ENCODE peak calls at places on chromosome 13, in six cellular contexts. J is A549, Z is HepG2, Y is endothelial cell of umbilical vein, B is K562, W is H1. X is an unnamed sample.

GRCh38 chr13:110042253-110042652 is 255.9 kb upstream of the IRS2 start:
- DNase-seq in B (no peak), W (no peak), Y (no peak), Z (no peak), J (no peak), X (no peak)

GRCh38 chr13:43546260-43546659 is 240.5 kb downstream of the ENOX1 start:
- DNase-seq in W (no peak), Z (no peak), J (no peak), B (no peak), Y (peak; percentile 7), X (no peak)

GRCh38 chr13:91657283-91657682 is 258.9 kb downstream of the GPC5 start:
- DNase-seq in Y (no peak), B (no peak), Z (no peak), J (no peak), W (no peak), X (no peak)

GRCh38 chr13:41311607-41312500 is 787 bp downstream of the NAA16 start:
- DNase-seq in W (no peak), J (peak; percentile 6), B (peak; percentile 46), Z (peak; percentile 7), Y (peak; percentile 78), X (peak; percentile 38)

GRCh38 chr13:107348931-107349330 is 781.0 kb upstream of the ARGLU1 start:
- DNase-seq in J (no peak), Y (no peak), Z (no peak), W (no peak), B (no peak), X (no peak)

GRCh38 chr13:114151565-114152284 is 19.3 kb upstream of the RASA3 start:
- DNase-seq in Y (no peak), J (no peak), B (peak; percentile 20), Z (no peak), W (no peak), X (no peak)

GRCh38 chr13:30371649-30372265 is 50.5 kb upstream of the UBE2L5 start:
- DNase-seq in Y (peak; percentile 36), W (no peak), Z (peak; percentile 35), B (peak; percentile 7), J (peak; percentile 7), X (no peak)

GRCh38 chr13:99303863-99304521 is 3.2 kb downstream of the GPR183 start:
- DNase-seq in Z (no peak), B (no peak), Y (no peak), W (no peak), J (no peak), X (no peak)

GRCh38 chr13:75195479-75196111 is 286.4 kb downstream of the TBC1D4 start:
- DNase-seq in Y (no peak), W (no peak), J (no peak), Z (no peak), B (no peak), X (no peak)

GRCh38 chr13:113840541-113841354 is 23.1 kb downstream of the GAS6 start:
- DNase-seq in J (no peak), B (no peak), Z (no peak), W (no peak), Y (no peak), X (no peak)

GRCh38 chr13:85549819-85550218 is 249.4 kb downstream of the SLITRK6 start:
- DNase-seq in W (no peak), Y (no peak), B (no peak), J (no peak), Z (no peak), X (no peak)

GRCh38 chr13:50788551-50788950 is 54.9 kb downstream of the DLEU7 start:
- DNase-seq in Y (peak; percentile 44), Z (no peak), J (no peak), B (no peak), W (no peak), X (no peak)

GRCh38 chr13:108629353-108629752 is at the start of gene MYO16:
- DNase-seq in J (no peak), Y (no peak), Z (no peak), W (no peak), B (peak; percentile 11), X (no peak)

GRCh38 chr13:80339841-80340642 is 884 bp downstream of the SPRY2 start:
- DNase-seq in W (peak; percentile 61), Z (peak; percentile 18), B (peak; percentile 47), J (peak; percentile 29), Y (peak; percentile 49), X (peak; percentile 30)

GRCh38 chr13:74132152-74132767 is 1.9 kb downstream of the KLF12 start:
- DNase-seq in B (no peak), J (no peak), Z (peak; percentile 15), Y (peak; percentile 72), W (no peak), X (no peak)

GRCh38 chr13:30720470-30720869 is 14.9 kb upstream of the ALOX5AP start:
- DNase-seq in Y (no peak), W (no peak), B (no peak), Z (no peak), J (no peak), X (no peak)

GRCh38 chr13:51768378-51768921 is 35.5 kb downstream of the DHRS12 start:
- DNase-seq in J (no peak), Z (no peak), Y (no peak), W (peak; percentile 78), B (no peak), X (peak; percentile 58)

GRCh38 chr13:69580255-69580654 is 527.4 kb upstream of the ATXN8OS start:
- DNase-seq in J (no peak), W (no peak), Z (no peak), Y (no peak), B (no peak), X (no peak)

GRCh38 chr13:46114599-46114998 is 9.8 kb upstream of the CPB2 start:
- DNase-seq in Y (no peak), Z (no peak), W (no peak), J (no peak), B (no peak), X (no peak)

GRCh38 chr13:109748677-109749076 is 37.7 kb downstream of the IRS2 start:
- DNase-seq in J (no peak), Y (no peak), B (no peak), W (no peak), Z (no peak), X (no peak)

GRCh38 chr13:72805663-72806341 is 23.9 kb downstream of the PIBF1 start:
- DNase-seq in Z (peak; percentile 44), J (no peak), B (no peak), Y (no peak), W (no peak), X (no peak)

GRCh38 chr13:51475727-51476521 is 23.1 kb upstream of the INTS6 start:
- DNase-seq in J (no peak), B (no peak), W (no peak), Z (no peak), Y (no peak), X (no peak)

GRCh38 chr13:42981853-42982252 is 10.2 kb downstream of the EPSTI1 start:
- DNase-seq in J (no peak), Y (no peak), B (no peak), Z (no peak), W (no peak), X (no peak)

GRCh38 chr13:113897161-113897560 is 33.3 kb upstream of the GAS6 start:
- DNase-seq in Y (peak; percentile 56), B (no peak), Z (peak; percentile 3), W (no peak), J (peak; percentile 19), X (no peak)

GRCh38 chr13:98739023-98739422 is 13.4 kb downstream of the SLC15A1 start:
- DNase-seq in W (no peak), B (no peak), J (no peak), Z (no peak), Y (no peak), X (no peak)

GRCh38 chr13:113273856-113274590 is 23.0 kb upstream of the LAMP1 start:
- DNase-seq in B (peak; percentile 58), J (no peak), W (no peak), Z (no peak), Y (no peak), X (no peak)

GRCh38 chr13:79936368-79937136 is 404.4 kb downstream of the SPRY2 start:
- DNase-seq in Z (peak; percentile 3), B (no peak), Y (peak; percentile 100), W (no peak), J (peak; percentile 95), X (no peak)

GRCh38 chr13:110448677-110449076 is 112.8 kb downstream of the RAB20 start:
- DNase-seq in W (no peak), J (no peak), Z (no peak), B (no peak), Y (no peak), X (no peak)

GRCh38 chr13:97212540-97213146 is 9.5 kb upstream of the MBNL2 start:
- DNase-seq in Z (no peak), J (peak; percentile 48), Y (peak; percentile 56), W (no peak), B (peak; percentile 47), X (peak; percentile 12)
- TF ChIP-seq JUN in Z (no peak), J (no peak), Y (no peak), W (no peak), B (no peak), X (no peak)

DNA sequence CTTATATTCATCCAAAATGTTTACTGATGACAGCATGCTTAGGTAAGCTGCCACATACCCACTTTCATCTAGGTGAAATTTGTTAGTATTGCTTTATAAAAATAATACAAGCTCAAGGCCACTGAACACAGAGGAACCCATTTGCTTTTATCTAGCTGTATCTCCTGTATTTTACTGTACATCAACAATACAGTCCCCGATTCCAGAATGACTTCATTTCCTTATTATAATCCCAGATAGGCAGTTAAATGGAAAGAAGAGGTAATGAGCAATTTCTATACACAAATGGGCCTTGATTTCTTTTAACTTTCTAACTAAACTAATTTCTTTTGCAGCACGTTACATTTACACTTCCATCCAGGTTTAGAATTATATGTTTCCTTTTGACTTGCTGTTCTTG is 86.2 kb downstream of the SHISA2 start:
- DNase-seq in Z (no peak), J (no peak), Y (peak; percentile 70), W (no peak), B (no peak), X (no peak)
- TF ChIP-seq JUN in Z (no peak), J (no peak), Y (no peak), W (no peak), B (no peak), X (no peak)

GRCh38 chr13:65479692-65480091 is 1750.4 kb downstream of the PCDH9 start:
- DNase-seq in Y (no peak), Z (no peak), W (no peak), B (no peak), J (no peak), X (no peak)
- TF ChIP-seq JUN in Y (no peak), Z (no peak), W (no peak), B (no peak), J (no peak), X (no peak)

DNA sequence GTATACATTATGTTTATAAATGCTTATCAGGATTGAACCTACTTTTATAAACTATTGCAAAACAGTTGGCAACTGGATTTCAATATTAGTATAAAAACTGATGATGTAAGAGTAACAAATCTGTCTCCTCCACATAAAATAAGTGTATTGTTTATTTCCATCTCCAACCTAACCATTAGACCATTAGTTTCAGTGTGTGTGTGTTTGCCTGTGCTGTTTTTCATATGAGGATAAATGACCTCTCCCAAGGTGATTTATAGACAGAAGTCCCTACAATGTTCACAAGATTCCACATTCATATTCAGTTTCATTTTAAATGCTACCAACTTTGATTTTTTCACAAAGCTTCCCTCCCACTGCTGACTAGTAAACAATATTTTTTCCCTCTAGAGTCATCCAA is 871.6 kb downstream of the PCDH9 start:
- DNase-seq in B (no peak), J (no peak), Z (no peak), Y (no peak), W (no peak), X (no peak)
- TF ChIP-seq JUN in B (no peak), J (no peak), Z (no peak), Y (no peak), W (no peak), X (no peak)

X was measured in WTC11.